ENCODE peak calls at places on chromosome 7, in eight cellular contexts. O, K, C, S, M, V, Q and J are unnamed samples.

GRCh38 chr7:16905300-16906044 is 23.7 kb upstream of the AGR3 start:
- DNase-seq in O (peak), K (no peak), C (no peak), S (peak), M (peak), V (no peak), Q (no peak), J (no peak)

GRCh38 chr7:24979470-24979862 is 512 bp downstream of the OSBPL3 start:
- DNase-seq in O (peak), K (peak), C (peak), S (peak), M (peak), V (peak), Q (peak), J (peak)

GRCh38 chr7:69256634-69257081 is 341.6 kb upstream of the AUTS2 start:
- DNase-seq in O (no peak), K (no peak), C (no peak), S (no peak), M (no peak), V (peak), Q (no peak), J (peak)

GRCh38 chr7:80411621-80412020 is 100.2 kb downstream of the GNAT3 start:
- DNase-seq in O (no peak), K (no peak), C (no peak), S (no peak), M (no peak), V (no peak), Q (no peak), J (no peak)

GRCh38 chr7:103134866-103135554 is 13.9 kb downstream of the NAPEPLD start:
- DNase-seq in O (peak), K (no peak), C (no peak), S (no peak), M (peak), V (no peak), Q (no peak), J (no peak)

GRCh38 chr7:101804642-101805401 is 12.6 kb upstream of the CUX1 start:
- DNase-seq in O (no peak), K (peak), C (peak), S (peak), M (no peak), V (no peak), Q (peak), J (no peak)

GRCh38 chr7:32178731-32179366 is 108.6 kb upstream of the PDE1C start:
- DNase-seq in O (no peak), K (no peak), C (no peak), S (no peak), M (no peak), V (no peak), Q (no peak), J (no peak)

GRCh38 chr7:40219917-40220316 is 85.1 kb downstream of the SUGCT start:
- DNase-seq in O (peak), K (no peak), C (no peak), S (peak), M (peak), V (no peak), Q (no peak), J (no peak)

GRCh38 chr7:41696323-41696916 is 6.5 kb downstream of the INHBA start:
- DNase-seq in O (peak), K (no peak), C (peak), S (peak), M (peak), V (peak), Q (peak), J (peak)

GRCh38 chr7:152512711-152513110 is 76.9 kb upstream of the KMT2C start:
- DNase-seq in O (no peak), K (no peak), C (no peak), S (no peak), M (no peak), V (no peak), Q (no peak), J (no peak)

GRCh38 chr7:82521906-82522445 is 78.4 kb upstream of the CACNA2D1 start:
- DNase-seq in O (peak), K (no peak), C (no peak), S (no peak), M (peak), V (no peak), Q (no peak), J (no peak)

GRCh38 chr7:75756340-75757297 is 15.4 kb downstream of the CCL26 start:
- DNase-seq in O (peak), K (no peak), C (peak), S (peak), M (peak), V (no peak), Q (no peak), J (no peak)

DNA sequence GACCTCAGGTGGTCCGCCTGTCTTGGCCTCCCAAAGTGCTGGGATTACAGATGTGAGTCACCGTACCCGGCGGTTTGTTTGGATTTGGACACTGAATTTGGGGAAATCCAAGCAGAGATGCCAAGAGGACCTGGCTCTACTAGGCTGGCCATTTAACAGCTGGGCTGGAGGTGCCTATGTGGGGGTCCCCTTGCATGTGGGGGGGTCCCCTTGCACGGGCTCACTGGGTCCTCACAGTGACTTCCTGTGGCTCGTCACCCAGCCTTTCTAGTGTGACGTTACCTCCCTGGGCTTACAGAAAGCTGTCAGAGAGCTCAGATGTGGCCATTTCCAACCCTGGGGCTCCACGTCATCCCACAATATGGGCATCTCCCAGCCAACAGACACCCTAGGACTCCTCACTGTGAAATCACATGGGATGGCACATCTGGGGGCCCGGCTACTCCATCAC is 49.3 kb upstream of the GNA12 start:
- DNase-seq in O (no peak), K (no peak), C (no peak), S (no peak), M (no peak), V (no peak), Q (no peak), J (no peak)
- H3K4me3 ChIP-seq in O (no peak), K (no peak), C (no peak), S (no peak), M (no peak), V (no peak), Q (no peak), J (no peak)

GRCh38 chr7:33702511-33703054 is 202.8 kb upstream of the BMPER start:
- DNase-seq in O (no peak), K (no peak), C (no peak), S (no peak), M (no peak), V (no peak), Q (no peak), J (no peak)
- H3K4me3 ChIP-seq in O (no peak), K (no peak), C (no peak), S (no peak), M (no peak), V (no peak), Q (no peak), J (no peak)

GRCh38 chr7:120949393-120949799 is 1.2 kb upstream of the ING3 start:
- DNase-seq in O (no peak), K (no peak), C (no peak), S (no peak), M (no peak), V (no peak), Q (no peak), J (no peak)
- H3K4me3 ChIP-seq in O (no peak), K (peak), C (peak), S (no peak), M (no peak), V (peak), Q (peak), J (peak)

GRCh38 chr7:137342751-137343482 is 616 bp downstream of the PTN start:
- DNase-seq in O (no peak), K (no peak), C (no peak), S (peak), M (no peak), V (no peak), Q (no peak), J (no peak)

GRCh38 chr7:137342340-137342739 is 1.2 kb downstream of the PTN start:
- DNase-seq in O (peak), K (no peak), C (no peak), S (no peak), M (no peak), V (no peak), Q (no peak), J (no peak)

GRCh38 chr7:137343483-137343841 is at the start of gene PTN:
- DNase-seq in O (peak), K (no peak), C (no peak), S (peak), M (peak), V (no peak), Q (peak), J (peak)

DNA sequence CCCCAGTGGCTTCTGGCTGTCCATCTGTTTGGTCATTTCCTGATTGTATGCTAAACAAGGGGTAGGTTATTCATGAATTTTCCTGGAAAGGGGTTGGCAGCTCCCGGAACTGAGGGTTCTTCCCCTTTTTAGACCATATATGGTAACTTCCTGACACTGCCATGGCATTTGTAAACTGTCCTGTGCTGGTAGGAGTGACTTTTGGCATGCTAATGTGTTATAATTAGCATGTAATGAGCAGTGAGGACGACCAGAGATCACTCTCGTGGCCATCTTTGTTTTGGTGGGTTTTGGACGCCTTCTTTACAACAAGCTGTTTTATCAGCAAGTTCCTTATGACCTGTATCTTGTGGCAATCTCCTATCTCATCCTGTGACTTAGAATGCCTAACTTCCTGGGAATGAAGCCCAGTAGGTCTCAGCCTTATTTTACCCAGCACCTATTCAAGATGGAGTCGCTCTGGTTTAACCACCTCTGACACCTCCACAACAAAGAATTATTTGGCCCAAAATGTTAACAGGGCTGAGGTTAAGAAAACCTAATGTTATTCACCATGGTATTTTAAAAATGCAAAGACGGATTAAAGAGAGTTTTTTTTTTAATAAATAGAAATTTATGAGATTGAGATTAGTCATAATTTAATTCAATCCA is 2.4 kb upstream of the PTN start:
- DNase-seq in O (no peak), K (no peak), C (no peak), S (peak), M (no peak), V (no peak), Q (no peak), J (no peak)
- H3K4me3 ChIP-seq in O (no peak), K (no peak), C (no peak), S (no peak), M (no peak), V (no peak), Q (no peak), J (no peak)

DNA sequence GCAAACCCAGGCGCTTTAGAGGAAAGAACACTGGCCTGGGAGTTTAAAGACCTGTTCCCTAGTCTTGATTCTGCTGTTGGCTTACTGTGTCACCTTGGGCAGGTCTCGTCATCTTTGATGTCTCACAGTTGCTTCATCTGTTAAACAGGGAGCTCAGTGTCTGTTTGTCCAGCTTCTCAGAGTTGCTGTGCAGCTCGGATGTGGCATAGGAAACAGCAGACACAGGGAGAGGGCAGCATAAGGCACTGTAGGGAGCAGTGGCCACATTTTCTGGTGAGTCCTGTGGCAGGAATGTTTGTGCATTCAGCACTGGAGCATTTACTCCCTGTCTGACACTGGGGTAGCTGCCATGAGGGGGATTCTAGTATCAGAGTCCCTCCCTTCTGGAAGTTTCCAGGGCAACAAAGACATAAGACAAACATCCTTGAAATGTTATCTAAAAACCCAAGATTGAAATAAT is 2.0 kb downstream of the REPIN1 start:
- DNase-seq in O (peak), K (no peak), C (no peak), S (no peak), M (peak), V (no peak), Q (no peak), J (no peak)
- H3K4me3 ChIP-seq in O (no peak), K (no peak), C (peak), S (no peak), M (peak), V (no peak), Q (no peak), J (no peak)

GRCh38 chr7:128104109-128104742 is 73.0 kb upstream of the LRRC4 start:
- DNase-seq in O (peak), K (no peak), C (no peak), S (no peak), M (peak), V (no peak), Q (peak), J (no peak)
- H3K4me3 ChIP-seq in O (peak), K (peak), C (peak), S (no peak), M (peak), V (peak), Q (no peak), J (peak)

DNA sequence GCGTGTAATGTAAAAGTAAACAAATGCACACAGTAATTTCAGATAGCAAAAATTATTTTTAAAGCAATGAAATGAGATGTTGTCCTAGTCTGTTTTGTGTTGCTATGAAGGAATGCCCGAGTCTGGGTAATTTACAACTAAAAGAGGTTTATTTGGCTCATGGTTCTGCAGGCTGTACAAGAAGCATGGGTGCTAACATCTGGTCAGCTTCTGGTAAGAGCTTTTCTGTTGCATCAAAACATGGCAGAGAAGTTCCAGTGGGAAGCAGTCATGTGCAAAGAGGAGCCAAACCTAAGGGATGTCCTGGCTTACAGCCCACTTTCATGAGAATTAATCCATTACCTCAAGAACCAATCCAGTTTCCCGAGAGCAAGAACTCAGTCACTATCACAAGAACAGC is 62.9 kb upstream of the MNX1 start:
- DNase-seq in O (no peak), K (no peak), C (no peak), S (no peak), M (no peak), V (no peak), Q (no peak), J (no peak)
- H3K4me3 ChIP-seq in O (no peak), K (no peak), C (no peak), S (no peak), M (no peak), V (no peak), Q (no peak), J (no peak)

GRCh38 chr7:45921699-45922519 is 837 bp upstream of the IGFBP3 start:
- DNase-seq in O (peak), K (no peak), C (peak), S (peak), M (peak), V (peak), Q (peak), J (peak)

GRCh38 chr7:45923818-45924217 is 2.7 kb upstream of the IGFBP3 start:
- DNase-seq in O (no peak), K (no peak), C (no peak), S (no peak), M (no peak), V (no peak), Q (no peak), J (no peak)

GRCh38 chr7:45922810-45923209 is 1.7 kb upstream of the IGFBP3 start:
- DNase-seq in O (peak), K (no peak), C (no peak), S (peak), M (peak), V (no peak), Q (no peak), J (no peak)

GRCh38 chr7:45923290-45923689 is 2.2 kb upstream of the IGFBP3 start:
- DNase-seq in O (peak), K (no peak), C (no peak), S (peak), M (peak), V (peak), Q (peak), J (peak)

DNA sequence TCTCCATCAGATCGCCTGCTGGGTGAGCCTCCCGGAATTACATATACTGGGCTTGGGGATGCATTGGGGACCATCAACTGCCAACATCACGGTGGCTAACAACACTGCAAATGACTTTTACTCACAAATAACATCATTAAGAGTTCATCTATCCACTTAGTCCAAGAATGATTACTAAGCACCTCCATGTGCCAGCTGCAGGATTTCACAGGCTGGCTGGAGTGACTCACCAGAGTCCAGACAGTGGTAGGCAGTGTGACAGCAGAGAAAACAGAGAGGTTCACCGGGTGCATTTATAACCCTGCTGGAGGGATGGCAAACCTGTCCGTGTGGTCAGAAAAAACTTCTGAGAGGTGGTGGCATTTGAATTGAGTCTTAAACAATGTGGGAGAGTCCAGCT is 3.2 kb upstream of the IGFBP3 start:
- DNase-seq in O (peak), K (no peak), C (peak), S (no peak), M (peak), V (no peak), Q (peak), J (no peak)
- H3K4me3 ChIP-seq in O (no peak), K (no peak), C (no peak), S (no peak), M (no peak), V (no peak), Q (no peak), J (no peak)